ENCODE peak calls at places on chromosome 22, in four cellular contexts. E, Z, S and P are unnamed samples.

GRCh38 chr22:20887375-20887774 is 28.6 kb downstream of the SNAP29 start:
- DNase-seq in Z (no peak), E (no peak), S (no peak), P (peak)

GRCh38 chr22:23381661-23382427 is 198.2 kb downstream of the IGLL1 start:
- DNase-seq in S (no peak), Z (no peak), E (no peak), P (no peak)

GRCh38 chr22:32080904-32081303 is 37.8 kb downstream of the SLC5A1 start:
- DNase-seq in E (no peak), Z (peak), S (peak), P (peak)

GRCh38 chr22:24428751-24429410 is 1.5 kb downstream of the ADORA2A start:
- DNase-seq in E (no peak), S (no peak), Z (no peak), P (no peak)

GRCh38 chr22:45852826-45853225 is 124.1 kb downstream of the WNT7B start:
- DNase-seq in E (no peak), Z (no peak), S (no peak), P (no peak)

GRCh38 chr22:50444663-50445062 is 30.2 kb downstream of the SBF1 start:
- DNase-seq in Z (no peak), S (no peak), E (no peak), P (peak)

GRCh38 chr22:32106930-32107329 is 52.2 kb downstream of the C22orf42 start:
- DNase-seq in E (peak), Z (peak), S (no peak), P (no peak)

GRCh38 chr22:37079668-37080171 is 28.2 kb downstream of the KCTD17 start:
- DNase-seq in S (no peak), E (no peak), Z (peak), P (peak)

GRCh38 chr22:41963453-41964105 is 5.7 kb upstream of the SEPTIN3 start:
- DNase-seq in E (no peak), Z (no peak), S (no peak), P (peak)

GRCh38 chr22:19761022-19761499 is 483 bp downstream of the TBX1 start:
- DNase-seq in E (no peak), Z (no peak), S (no peak), P (no peak)

GRCh38 chr22:48250937-48251530 is 1488.6 kb downstream of the TBC1D22A start:
- DNase-seq in S (no peak), E (no peak), Z (no peak), P (no peak)

GRCh38 chr22:25084405-25085107 is 115.1 kb upstream of the CRYBB3 start:
- DNase-seq in E (no peak), S (no peak), Z (no peak), P (no peak)

GRCh38 chr22:39559456-39560105 is 11.0 kb upstream of the CACNA1I start:
- DNase-seq in E (peak), Z (peak), S (no peak), P (no peak)

DNA sequence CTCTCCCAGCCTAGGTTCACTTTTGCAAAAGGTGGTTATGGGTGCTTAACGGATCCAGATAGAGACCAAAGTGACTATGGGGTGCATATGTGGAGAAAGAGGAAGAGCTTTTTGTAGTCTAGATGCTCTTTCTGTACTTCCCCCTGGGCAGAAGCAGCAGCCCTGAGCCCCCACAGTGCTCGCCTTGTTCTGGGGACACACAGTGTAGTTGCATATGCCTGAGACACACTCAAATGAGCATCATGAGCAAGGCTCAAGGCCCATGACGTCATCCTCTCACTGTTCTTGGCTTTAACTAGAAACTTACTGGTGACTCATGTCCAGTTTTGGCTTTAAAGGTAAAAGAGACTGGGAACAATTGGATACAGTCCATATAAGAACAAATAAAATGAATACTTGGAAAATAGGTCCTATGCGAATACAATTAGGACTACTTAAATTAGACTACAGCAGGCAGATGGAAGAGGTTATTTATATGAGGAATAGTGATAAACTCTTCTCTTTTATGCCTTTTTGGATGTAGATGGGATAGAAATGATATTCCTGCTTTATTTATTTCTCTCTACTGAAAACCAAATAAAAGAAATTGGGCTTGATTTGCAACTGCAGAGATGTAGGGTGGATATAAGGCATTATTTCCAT is 20.1 kb upstream of the PEX26 start:
- DNase-seq in Z (peak), E (no peak), S (peak), P (peak)
- TF ChIP-seq CHD1 in Z (no peak), E (no peak), S (no peak), P (no peak)

DNA sequence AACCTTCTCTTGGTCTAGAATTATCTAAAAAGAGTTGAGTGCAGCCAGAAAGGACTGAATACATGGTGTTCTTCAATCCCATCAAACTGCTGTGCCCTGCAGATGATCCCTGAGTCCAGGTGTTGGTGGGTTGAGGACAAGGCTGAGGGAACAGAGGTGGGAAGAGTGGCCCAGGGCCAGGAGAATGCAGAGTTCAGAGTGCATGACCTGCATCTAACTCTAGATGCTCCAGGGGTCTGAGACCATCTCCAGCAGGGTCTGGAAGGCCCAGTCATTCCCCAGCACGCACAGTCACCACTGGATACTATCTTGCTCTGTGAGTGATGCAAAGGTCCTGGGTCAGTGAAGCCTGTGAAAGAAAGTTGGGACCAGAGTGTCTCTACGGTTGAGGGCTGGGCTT is 2.1 kb upstream of the VPREB1 start:
- DNase-seq in Z (no peak), E (no peak), S (no peak), P (no peak)
- H3K9ac ChIP-seq in Z (no peak), E (no peak), S (no peak), P (no peak)

GRCh38 chr22:30601464-30601863 is 5.5 kb upstream of the TCN2 start:
- DNase-seq in S (no peak), E (no peak), Z (no peak), P (no peak)

GRCh38 chr22:30598986-30599385 is 7.3 kb upstream of the PES1 start:
- DNase-seq in S (no peak), Z (no peak), E (no peak), P (peak)

GRCh38 chr22:30604723-30605122 is 2.3 kb upstream of the TCN2 start:
- DNase-seq in S (no peak), Z (no peak), E (no peak), P (no peak)

GRCh38 chr22:30602049-30602448 is 4.9 kb upstream of the TCN2 start:
- DNase-seq in Z (peak), S (no peak), E (no peak), P (peak)

GRCh38 chr22:30600925-30601324 is 6.0 kb upstream of the TCN2 start:
- DNase-seq in E (no peak), S (no peak), Z (no peak), P (no peak)
- TF ChIP-seq CHD1 in E (no peak), S (no peak), Z (no peak), P (no peak)

DNA sequence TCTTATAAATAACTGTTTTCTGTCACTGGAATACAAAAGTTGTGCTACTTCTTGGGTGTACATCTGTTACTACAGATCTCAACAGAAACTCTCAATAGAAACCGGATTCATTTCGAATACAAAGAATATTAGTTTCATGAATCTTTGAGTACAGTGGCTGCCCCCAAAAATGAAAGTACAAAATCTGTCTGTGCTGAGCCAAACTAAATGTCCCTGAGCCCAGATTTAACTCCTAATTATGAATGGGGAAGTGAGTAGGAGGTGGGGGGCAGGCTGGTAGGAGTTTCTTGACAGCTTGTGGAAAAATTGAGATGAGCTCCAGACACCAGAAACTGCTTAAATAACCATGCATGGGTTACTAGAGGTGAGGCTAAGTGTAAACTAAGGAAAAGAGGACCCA is 41.6 kb downstream of the PITPNB start:
- DNase-seq in Z (no peak), S (peak), E (no peak), P (no peak)
- H3K9ac ChIP-seq in Z (no peak), S (no peak), E (no peak), P (no peak)

DNA sequence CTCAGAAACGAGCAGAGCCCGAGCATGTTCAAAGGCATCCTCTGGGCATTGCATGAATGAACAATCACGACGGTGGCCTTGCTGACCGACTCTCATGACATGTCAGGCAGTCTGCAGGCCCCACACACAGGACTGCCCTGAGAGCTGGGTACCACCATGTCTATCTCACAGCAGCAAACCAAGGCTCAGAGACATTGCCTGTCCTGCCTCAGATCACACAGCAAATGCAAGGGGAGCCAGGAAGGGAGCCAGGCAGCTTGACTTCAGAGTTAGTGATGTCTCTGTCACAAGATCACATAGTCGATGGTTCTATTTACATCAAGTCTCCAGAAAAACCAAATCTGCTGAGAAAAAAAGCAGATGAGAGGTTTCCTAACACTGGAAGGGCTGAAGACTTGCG is 16.1 kb downstream of the SCUBE1 start:
- DNase-seq in E (no peak), Z (no peak), S (no peak), P (no peak)
- TF ChIP-seq CHD1 in E (no peak), Z (no peak), S (no peak), P (no peak)

GRCh38 chr22:30434775-30435315 is 9.3 kb downstream of the MTFP1 start:
- DNase-seq in E (no peak), Z (peak), S (no peak), P (no peak)
- H3K9ac ChIP-seq in E (no peak), Z (peak), S (no peak), P (no peak)

DNA sequence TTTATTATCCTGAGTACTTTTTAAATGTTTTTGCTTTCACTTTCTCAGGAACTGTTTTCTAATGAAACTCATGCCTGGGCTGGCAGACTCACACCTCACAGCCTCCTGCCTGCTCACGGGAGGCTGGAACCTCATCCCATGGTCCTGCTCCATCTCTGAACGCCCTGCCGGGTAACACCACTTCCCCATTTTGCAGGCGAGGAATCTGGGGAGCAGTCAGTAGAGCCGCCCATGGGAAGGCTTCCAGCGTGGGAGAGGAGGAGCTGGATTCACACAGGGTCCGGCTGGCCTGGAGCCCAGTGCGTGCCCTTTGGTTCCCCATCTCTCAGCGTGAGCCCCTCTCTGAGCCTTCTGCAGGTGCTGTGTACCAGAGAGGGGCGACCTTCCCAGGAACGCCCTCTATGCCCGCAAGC is 53.6 kb downstream of the SCUBE1 start:
- DNase-seq in E (no peak), S (no peak), Z (no peak), P (peak)
- TF ChIP-seq CHD1 in E (no peak), S (no peak), Z (no peak), P (no peak)

GRCh38 chr22:44753189-44754042 is 1.0 kb downstream of the ARHGAP8 start:
- DNase-seq in E (no peak), S (no peak), Z (no peak), P (peak)
- H3K9ac ChIP-seq in E (no peak), S (no peak), Z (no peak), P (no peak)